ENCODE peak calls at places on chromosomes 4 and X, in six cellular contexts. One of them, this sample, is unnamed. For H3K4me1, the result is how much of the 10 kb centered on the place peaks cover.

GRCh38 chr4:156442961-156443360 is 489.3 kb upstream of the CTSO start:
- DNase-seq in cardiac muscle cell: no peak
- DNase-seq in neural progenitor cell: no peak
- DNase-seq in testis: no peak
- DNase-seq in esophagus squamous epithelium: no peak
- DNase-seq in thoracic aorta: no peak
- DNase-seq in this sample: no peak

GRCh38 chr4:67871867-67872266 is 11.9 kb downstream of the TMPRSS11D start:
- DNase-seq in neural progenitor cell: peak
- DNase-seq in testis: no peak
- DNase-seq in esophagus squamous epithelium: no peak
- DNase-seq in thoracic aorta: no peak
- DNase-seq in cardiac muscle cell: peak
- DNase-seq in this sample: no peak

GRCh38 chr4:53060278-53060677 is 198.2 kb downstream of the RASL11B start:
- DNase-seq in thoracic aorta: no peak
- DNase-seq in testis: no peak
- DNase-seq in esophagus squamous epithelium: no peak
- DNase-seq in neural progenitor cell: no peak
- DNase-seq in cardiac muscle cell: no peak
- DNase-seq in this sample: no peak

GRCh38 chrX:40098264-40099045 is 697 bp upstream of the BCOR start:
- DNase-seq in thoracic aorta: no peak
- DNase-seq in cardiac muscle cell: peak
- DNase-seq in testis: peak
- DNase-seq in neural progenitor cell: peak
- DNase-seq in esophagus squamous epithelium: no peak
- DNase-seq in this sample: peak

GRCh38 chr4:73729534-73730165 is 10.7 kb upstream of the CXCL8 start:
- DNase-seq in neural progenitor cell: peak
- DNase-seq in thoracic aorta: peak
- DNase-seq in testis: peak
- DNase-seq in esophagus squamous epithelium: no peak
- DNase-seq in cardiac muscle cell: peak
- DNase-seq in this sample: peak

GRCh38 chr4:20528508-20528907 is 171.8 kb upstream of the PACRGL start:
- DNase-seq in cardiac muscle cell: no peak
- DNase-seq in esophagus squamous epithelium: no peak
- DNase-seq in neural progenitor cell: no peak
- DNase-seq in testis: no peak
- DNase-seq in thoracic aorta: no peak
- DNase-seq in this sample: no peak

GRCh38 chrX:84469226-84469625 is 33.0 kb downstream of the HDX start:
- DNase-seq in testis: no peak
- DNase-seq in esophagus squamous epithelium: no peak
- DNase-seq in thoracic aorta: no peak
- DNase-seq in cardiac muscle cell: peak
- DNase-seq in neural progenitor cell: no peak
- DNase-seq in this sample: no peak

GRCh38 chrX:9147086-9147485 is 113.2 kb upstream of the FAM9B start:
- DNase-seq in cardiac muscle cell: no peak
- DNase-seq in thoracic aorta: no peak
- DNase-seq in esophagus squamous epithelium: no peak
- DNase-seq in testis: no peak
- DNase-seq in neural progenitor cell: no peak
- DNase-seq in this sample: no peak

GRCh38 chr4:67575232-67575888 is 16.8 kb downstream of the STAP1 start:
- DNase-seq in cardiac muscle cell: no peak
- DNase-seq in neural progenitor cell: no peak
- DNase-seq in esophagus squamous epithelium: no peak
- DNase-seq in testis: no peak
- DNase-seq in thoracic aorta: no peak
- DNase-seq in this sample: no peak

GRCh38 chr4:16707874-16708273 is 190.6 kb downstream of the LDB2 start:
- DNase-seq in esophagus squamous epithelium: no peak
- DNase-seq in thoracic aorta: no peak
- DNase-seq in testis: no peak
- DNase-seq in neural progenitor cell: no peak
- DNase-seq in cardiac muscle cell: no peak
- DNase-seq in this sample: no peak
- H3K27ac ChIP-seq in esophagus squamous epithelium: no peak
- H3K27ac ChIP-seq in thoracic aorta: no peak
- H3K27ac ChIP-seq in testis: no peak
- H3K27ac ChIP-seq in neural progenitor cell: no peak
- H3K27ac ChIP-seq in cardiac muscle cell: no peak
- H3K27ac ChIP-seq in this sample: no peak

GRCh38 chr4:185520119-185520518 is 15.2 kb downstream of the PDLIM3 start:
- DNase-seq in testis: no peak
- DNase-seq in thoracic aorta: no peak
- DNase-seq in esophagus squamous epithelium: no peak
- DNase-seq in neural progenitor cell: no peak
- DNase-seq in cardiac muscle cell: peak
- DNase-seq in this sample: no peak

GRCh38 chr4:185524888-185525863 is 10.1 kb downstream of the PDLIM3 start:
- DNase-seq in neural progenitor cell: no peak
- DNase-seq in testis: no peak
- DNase-seq in esophagus squamous epithelium: no peak
- DNase-seq in thoracic aorta: no peak
- DNase-seq in cardiac muscle cell: no peak
- DNase-seq in this sample: peak

GRCh38 chr4:185522451-185522850 is 12.9 kb downstream of the PDLIM3 start:
- DNase-seq in cardiac muscle cell: no peak
- DNase-seq in thoracic aorta: no peak
- DNase-seq in testis: no peak
- DNase-seq in esophagus squamous epithelium: no peak
- DNase-seq in neural progenitor cell: no peak
- DNase-seq in this sample: no peak

GRCh38 chr4:185518494-185518893 is 16.8 kb downstream of the PDLIM3 start:
- DNase-seq in esophagus squamous epithelium: no peak
- DNase-seq in thoracic aorta: no peak
- DNase-seq in testis: no peak
- DNase-seq in neural progenitor cell: no peak
- DNase-seq in cardiac muscle cell: no peak
- DNase-seq in this sample: no peak

GRCh38 chr4:185523862-185524261 is 11.4 kb downstream of the PDLIM3 start:
- DNase-seq in neural progenitor cell: no peak
- DNase-seq in thoracic aorta: no peak
- DNase-seq in cardiac muscle cell: no peak
- DNase-seq in esophagus squamous epithelium: no peak
- DNase-seq in testis: no peak
- DNase-seq in this sample: no peak
- H3K4me3 ChIP-seq in neural progenitor cell: no peak
- H3K4me3 ChIP-seq in thoracic aorta: no peak
- H3K4me3 ChIP-seq in cardiac muscle cell: no peak
- H3K4me3 ChIP-seq in esophagus squamous epithelium: no peak
- H3K4me3 ChIP-seq in testis: no peak
- H3K4me3 ChIP-seq in this sample: no peak

DNA sequence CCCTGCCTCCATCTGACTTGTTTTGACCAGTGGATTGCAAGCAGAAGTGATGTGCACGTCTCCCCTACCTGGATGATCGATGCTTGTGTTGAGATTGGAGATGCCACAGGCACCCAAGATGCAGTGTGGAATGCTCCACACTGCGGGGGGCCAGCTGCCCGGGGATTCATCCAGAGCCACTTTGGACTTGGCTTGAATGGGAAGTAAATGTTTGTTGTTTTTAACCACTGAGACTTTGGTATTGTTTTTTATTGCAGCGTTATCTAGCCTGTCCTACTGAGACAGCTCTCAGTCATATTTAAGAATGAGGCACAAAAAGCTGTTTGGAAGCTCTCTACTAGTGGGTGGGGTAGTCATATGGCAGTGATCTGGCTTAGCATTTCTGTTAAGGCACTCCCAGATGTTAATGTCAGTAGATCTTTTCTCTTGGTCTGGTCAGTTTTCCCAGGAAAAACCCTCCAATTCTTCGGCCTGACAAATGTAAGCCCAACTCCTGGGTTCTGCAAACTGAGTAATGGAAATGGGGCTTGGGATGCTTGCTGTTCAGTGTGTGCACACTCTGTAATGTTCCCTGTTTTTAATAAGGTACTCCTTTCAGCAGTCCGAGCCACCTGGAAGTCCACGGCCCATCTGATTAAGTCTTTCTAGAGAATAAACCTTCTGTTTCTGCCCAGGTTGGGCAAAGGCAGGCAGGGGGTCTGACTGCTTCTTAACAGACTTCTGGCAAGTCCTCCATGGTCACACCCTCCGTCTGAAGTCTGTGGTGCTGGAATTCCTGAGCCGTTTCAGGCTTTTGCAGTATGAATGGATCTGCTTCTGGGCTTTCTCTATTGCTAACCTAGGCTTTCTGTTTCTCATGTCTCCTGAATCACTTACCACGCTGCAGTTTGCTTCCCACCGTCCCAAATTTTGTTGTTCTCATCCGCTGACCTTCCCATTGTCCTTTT is 74.8 kb downstream of the WWC2 start:
- DNase-seq in neural progenitor cell: peak
- DNase-seq in testis: no peak
- DNase-seq in esophagus squamous epithelium: no peak
- DNase-seq in thoracic aorta: no peak
- DNase-seq in cardiac muscle cell: no peak
- DNase-seq in this sample: no peak
- H3K4me1 ChIP-seq in neural progenitor cell: under half
- H3K4me1 ChIP-seq in testis: under half
- H3K4me1 ChIP-seq in esophagus squamous epithelium: under half
- H3K4me1 ChIP-seq in thoracic aorta: under half
- H3K4me1 ChIP-seq in cardiac muscle cell: under half
- H3K4me1 ChIP-seq in this sample: under half

GRCh38 chr4:153241295-153241694 is 37.1 kb downstream of the TRIM2 start:
- DNase-seq in thoracic aorta: no peak
- DNase-seq in testis: no peak
- DNase-seq in esophagus squamous epithelium: no peak
- DNase-seq in neural progenitor cell: no peak
- DNase-seq in cardiac muscle cell: no peak
- DNase-seq in this sample: no peak

GRCh38 chr4:153241970-153242847 is 38.0 kb downstream of the TRIM2 start:
- DNase-seq in testis: no peak
- DNase-seq in thoracic aorta: no peak
- DNase-seq in cardiac muscle cell: no peak
- DNase-seq in esophagus squamous epithelium: no peak
- DNase-seq in neural progenitor cell: no peak
- DNase-seq in this sample: no peak

GRCh38 chr4:153238146-153238919 is 34.1 kb downstream of the TRIM2 start:
- DNase-seq in testis: no peak
- DNase-seq in esophagus squamous epithelium: no peak
- DNase-seq in cardiac muscle cell: no peak
- DNase-seq in thoracic aorta: no peak
- DNase-seq in neural progenitor cell: no peak
- DNase-seq in this sample: no peak

GRCh38 chr4:153242848-153243324 is 38.6 kb downstream of the TRIM2 start:
- DNase-seq in esophagus squamous epithelium: no peak
- DNase-seq in testis: no peak
- DNase-seq in cardiac muscle cell: no peak
- DNase-seq in neural progenitor cell: no peak
- DNase-seq in thoracic aorta: no peak
- DNase-seq in this sample: no peak

GRCh38 chr4:153239409-153239808 is 35.2 kb downstream of the TRIM2 start:
- DNase-seq in esophagus squamous epithelium: no peak
- DNase-seq in neural progenitor cell: no peak
- DNase-seq in cardiac muscle cell: no peak
- DNase-seq in thoracic aorta: no peak
- DNase-seq in testis: no peak
- DNase-seq in this sample: no peak
- H3K27ac ChIP-seq in esophagus squamous epithelium: no peak
- H3K27ac ChIP-seq in neural progenitor cell: no peak
- H3K27ac ChIP-seq in cardiac muscle cell: no peak
- H3K27ac ChIP-seq in thoracic aorta: no peak
- H3K27ac ChIP-seq in testis: no peak
- H3K27ac ChIP-seq in this sample: no peak

DNA sequence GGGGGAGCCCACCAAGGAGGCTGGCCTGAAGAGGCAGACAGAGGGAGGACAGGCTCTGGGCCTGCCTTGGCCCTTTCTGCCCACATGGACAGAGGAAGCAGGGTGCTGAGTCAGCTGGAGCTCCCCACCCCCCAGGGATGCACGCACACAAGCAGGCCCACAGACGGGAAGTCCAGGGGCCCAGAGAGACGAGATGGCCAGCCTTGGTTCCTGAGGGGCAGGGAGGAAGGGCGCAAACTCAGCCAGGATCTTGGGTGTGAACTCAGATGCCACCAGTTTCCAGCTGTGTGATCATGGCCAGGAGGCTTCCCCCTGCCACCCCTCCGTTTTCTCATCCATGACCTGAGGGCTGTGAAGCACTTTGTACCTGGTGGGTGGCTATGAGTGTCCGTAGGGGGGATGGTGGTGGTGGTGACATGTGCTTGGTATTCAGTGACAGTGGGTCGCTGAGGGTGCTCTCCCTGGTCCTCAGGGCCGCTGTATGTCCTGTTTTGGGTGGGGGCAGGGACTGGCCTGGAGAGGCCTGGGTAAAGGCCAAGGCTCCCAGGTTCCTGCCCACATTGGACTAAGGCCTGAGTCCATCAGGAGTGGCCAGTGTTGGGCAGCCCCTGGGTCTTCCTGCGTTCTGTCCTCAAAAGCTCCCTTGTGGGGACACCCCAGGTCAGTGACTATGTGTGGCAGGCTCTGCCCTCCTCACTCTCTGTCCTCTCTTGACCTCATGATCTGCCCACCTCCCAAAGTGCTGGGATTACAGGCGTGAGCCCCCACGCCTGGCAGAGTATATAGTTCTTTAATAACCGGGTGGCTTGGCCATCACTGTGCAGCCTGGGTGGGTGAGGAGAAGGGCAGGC is 2.0 kb downstream of the SH3BP2 start:
- DNase-seq in testis: peak
- DNase-seq in neural progenitor cell: peak
- DNase-seq in thoracic aorta: no peak
- DNase-seq in cardiac muscle cell: no peak
- DNase-seq in esophagus squamous epithelium: no peak
- DNase-seq in this sample: peak
- H3K4me3 ChIP-seq in testis: no peak
- H3K4me3 ChIP-seq in neural progenitor cell: no peak
- H3K4me3 ChIP-seq in thoracic aorta: peak
- H3K4me3 ChIP-seq in cardiac muscle cell: no peak
- H3K4me3 ChIP-seq in esophagus squamous epithelium: peak
- H3K4me3 ChIP-seq in this sample: peak

This sample was measured in right lobe of liver.